ENCODE peak calls at places on chromosomes 3 and 15, in four cellular contexts. One of them, this sample, is unnamed.

GRCh38 chr3:49609314-49609713 is 55.0 kb downstream of the BSN start:
- DNase-seq in CD8-positive, alpha-beta memory T cell: no peak
- DNase-seq in OCI-LY7: no peak
- DNase-seq in suprapubic skin: no peak
- DNase-seq in this sample: no peak

GRCh38 chr3:124985358-124985757 is 50.8 kb upstream of the MUC13 start:
- DNase-seq in OCI-LY7: no peak
- DNase-seq in suprapubic skin: no peak
- DNase-seq in CD8-positive, alpha-beta memory T cell: no peak
- DNase-seq in this sample: no peak

GRCh38 chr3:138459619-138460535 is 25.5 kb downstream of the ESYT3 start:
- DNase-seq in OCI-LY7: no peak
- DNase-seq in suprapubic skin: peak
- DNase-seq in CD8-positive, alpha-beta memory T cell: no peak
- DNase-seq in this sample: no peak

GRCh38 chr3:72657666-72658065 is 190.6 kb downstream of the SHQ1 start:
- DNase-seq in CD8-positive, alpha-beta memory T cell: peak
- DNase-seq in OCI-LY7: no peak
- DNase-seq in suprapubic skin: no peak
- DNase-seq in this sample: no peak

GRCh38 chr3:56192001-56192400 is 276.3 kb downstream of the ERC2 start:
- DNase-seq in suprapubic skin: no peak
- DNase-seq in OCI-LY7: no peak
- DNase-seq in CD8-positive, alpha-beta memory T cell: no peak
- DNase-seq in this sample: no peak

GRCh38 chr15:68578960-68579935 is at the start of gene CORO2B:
- DNase-seq in CD8-positive, alpha-beta memory T cell: no peak
- DNase-seq in suprapubic skin: no peak
- DNase-seq in OCI-LY7: peak
- DNase-seq in this sample: no peak

GRCh38 chr15:99410477-99410876 is 155.3 kb upstream of the MEF2A start:
- DNase-seq in CD8-positive, alpha-beta memory T cell: no peak
- DNase-seq in suprapubic skin: no peak
- DNase-seq in OCI-LY7: no peak
- DNase-seq in this sample: no peak

GRCh38 chr15:96564546-96564945 is 234.0 kb downstream of the NR2F2 start:
- DNase-seq in CD8-positive, alpha-beta memory T cell: no peak
- DNase-seq in suprapubic skin: no peak
- DNase-seq in OCI-LY7: no peak
- DNase-seq in this sample: no peak

GRCh38 chr3:159899198-159899597 is 89.4 kb upstream of the IL12A start:
- DNase-seq in suprapubic skin: no peak
- DNase-seq in CD8-positive, alpha-beta memory T cell: no peak
- DNase-seq in OCI-LY7: no peak
- DNase-seq in this sample: no peak

GRCh38 chr3:122003596-122003995 is 18.5 kb downstream of the ILDR1 start:
- DNase-seq in suprapubic skin: no peak
- DNase-seq in CD8-positive, alpha-beta memory T cell: no peak
- DNase-seq in OCI-LY7: no peak
- DNase-seq in this sample: no peak

GRCh38 chr3:50572158-50572557 is 2.8 kb downstream of the HEMK1 start:
- DNase-seq in suprapubic skin: peak
- DNase-seq in CD8-positive, alpha-beta memory T cell: peak
- DNase-seq in OCI-LY7: peak
- DNase-seq in this sample: no peak

GRCh38 chr15:50353999-50354837 is 780 bp downstream of the GABPB1 start:
- DNase-seq in CD8-positive, alpha-beta memory T cell: peak
- DNase-seq in OCI-LY7: peak
- DNase-seq in suprapubic skin: peak
- DNase-seq in this sample: peak

GRCh38 chr3:186806173-186807055 is at the start of gene RFC4:
- DNase-seq in CD8-positive, alpha-beta memory T cell: peak
- DNase-seq in suprapubic skin: peak
- DNase-seq in OCI-LY7: peak
- DNase-seq in this sample: peak

GRCh38 chr3:58116161-58116955 is 94.4 kb downstream of the DNASE1L3 start:
- DNase-seq in OCI-LY7: peak
- DNase-seq in suprapubic skin: no peak
- DNase-seq in CD8-positive, alpha-beta memory T cell: peak
- DNase-seq in this sample: no peak

GRCh38 chr3:178129109-178129508 is 407.1 kb upstream of the KCNMB2 start:
- DNase-seq in suprapubic skin: no peak
- DNase-seq in OCI-LY7: no peak
- DNase-seq in CD8-positive, alpha-beta memory T cell: no peak
- DNase-seq in this sample: no peak

GRCh38 chr3:64340636-64341240 is 115.5 kb upstream of the PRICKLE2 start:
- DNase-seq in CD8-positive, alpha-beta memory T cell: no peak
- DNase-seq in suprapubic skin: no peak
- DNase-seq in OCI-LY7: no peak
- DNase-seq in this sample: no peak

GRCh38 chr3:13414040-13414729 is 5.9 kb downstream of the NUP210 start:
- DNase-seq in CD8-positive, alpha-beta memory T cell: peak
- DNase-seq in OCI-LY7: peak
- DNase-seq in suprapubic skin: no peak
- DNase-seq in this sample: no peak

GRCh38 chr15:77823736-77824135 is 191.0 kb upstream of the LINGO1 start:
- DNase-seq in suprapubic skin: no peak
- DNase-seq in CD8-positive, alpha-beta memory T cell: no peak
- DNase-seq in OCI-LY7: no peak
- DNase-seq in this sample: no peak

GRCh38 chr3:187183210-187183862 is 13.9 kb upstream of the RTP1 start:
- DNase-seq in suprapubic skin: no peak
- DNase-seq in OCI-LY7: no peak
- DNase-seq in CD8-positive, alpha-beta memory T cell: no peak
- DNase-seq in this sample: no peak

GRCh38 chr3:45223889-45224730 is 2.0 kb downstream of the TMEM158 start:
- DNase-seq in suprapubic skin: peak
- DNase-seq in OCI-LY7: no peak
- DNase-seq in CD8-positive, alpha-beta memory T cell: no peak
- DNase-seq in this sample: no peak

GRCh38 chr15:65870889-65871533 is 1.7 kb downstream of the RAB11A start:
- DNase-seq in suprapubic skin: no peak
- DNase-seq in OCI-LY7: peak
- DNase-seq in CD8-positive, alpha-beta memory T cell: no peak
- DNase-seq in this sample: no peak

GRCh38 chr3:18735013-18735412 is 309.9 kb upstream of the SATB1 start:
- DNase-seq in CD8-positive, alpha-beta memory T cell: no peak
- DNase-seq in suprapubic skin: no peak
- DNase-seq in OCI-LY7: no peak
- DNase-seq in this sample: no peak

GRCh38 chr15:25810631-25811077 is 52.5 kb downstream of the ATP10A start:
- DNase-seq in suprapubic skin: no peak
- DNase-seq in OCI-LY7: no peak
- DNase-seq in CD8-positive, alpha-beta memory T cell: peak
- DNase-seq in this sample: no peak

GRCh38 chr3:10723991-10724390 is 92.0 kb upstream of the SLC6A11 start:
- DNase-seq in suprapubic skin: no peak
- DNase-seq in CD8-positive, alpha-beta memory T cell: no peak
- DNase-seq in OCI-LY7: no peak
- DNase-seq in this sample: no peak

GRCh38 chr15:95799286-95800187 is 531.0 kb upstream of the NR2F2 start:
- DNase-seq in CD8-positive, alpha-beta memory T cell: no peak
- DNase-seq in suprapubic skin: no peak
- DNase-seq in OCI-LY7: no peak
- DNase-seq in this sample: no peak

GRCh38 chr3:126135056-126135397 is 45.4 kb downstream of the ALDH1L1 start:
- DNase-seq in OCI-LY7: no peak
- DNase-seq in CD8-positive, alpha-beta memory T cell: no peak
- DNase-seq in suprapubic skin: no peak
- DNase-seq in this sample: no peak

GRCh38 chr3:14829811-14830210 is 11.0 kb downstream of the FGD5 start:
- DNase-seq in OCI-LY7: no peak
- DNase-seq in suprapubic skin: no peak
- DNase-seq in CD8-positive, alpha-beta memory T cell: no peak
- DNase-seq in this sample: no peak

GRCh38 chr3:73389104-73389809 is 235.5 kb downstream of the PDZRN3 start:
- DNase-seq in suprapubic skin: no peak
- DNase-seq in OCI-LY7: no peak
- DNase-seq in CD8-positive, alpha-beta memory T cell: no peak
- DNase-seq in this sample: no peak

GRCh38 chr3:159796744-159797143 is 191.9 kb upstream of the IL12A start:
- DNase-seq in suprapubic skin: no peak
- DNase-seq in CD8-positive, alpha-beta memory T cell: no peak
- DNase-seq in OCI-LY7: no peak
- DNase-seq in this sample: no peak

GRCh38 chr3:171407746-171408145 is 52.5 kb downstream of the TNIK start:
- DNase-seq in CD8-positive, alpha-beta memory T cell: no peak
- DNase-seq in suprapubic skin: no peak
- DNase-seq in OCI-LY7: no peak
- DNase-seq in this sample: no peak

GRCh38 chr3:99659965-99660364 is 21.6 kb downstream of the COL8A1 start:
- DNase-seq in CD8-positive, alpha-beta memory T cell: no peak
- DNase-seq in OCI-LY7: no peak
- DNase-seq in suprapubic skin: no peak
- DNase-seq in this sample: no peak

GRCh38 chr15:65189102-65189740 is 4.1 kb upstream of the CLPX start:
- DNase-seq in OCI-LY7: peak
- DNase-seq in suprapubic skin: no peak
- DNase-seq in CD8-positive, alpha-beta memory T cell: no peak
- DNase-seq in this sample: no peak

GRCh38 chr15:34987182-34987488 is 952 bp downstream of the ZNF770 start:
- DNase-seq in OCI-LY7: no peak
- DNase-seq in CD8-positive, alpha-beta memory T cell: no peak
- DNase-seq in suprapubic skin: no peak
- DNase-seq in this sample: no peak

GRCh38 chr3:108124337-108125150 is 33.7 kb upstream of the CD47 start:
- DNase-seq in OCI-LY7: peak
- DNase-seq in CD8-positive, alpha-beta memory T cell: peak
- DNase-seq in suprapubic skin: no peak
- DNase-seq in this sample: no peak

GRCh38 chr3:165749241-165749640 is 88.0 kb downstream of the BCHE start:
- DNase-seq in OCI-LY7: no peak
- DNase-seq in suprapubic skin: no peak
- DNase-seq in CD8-positive, alpha-beta memory T cell: no peak
- DNase-seq in this sample: no peak

GRCh38 chr15:40063563-40064011 is 24.6 kb upstream of the SRP14 start:
- DNase-seq in suprapubic skin: no peak
- DNase-seq in OCI-LY7: no peak
- DNase-seq in CD8-positive, alpha-beta memory T cell: no peak
- DNase-seq in this sample: peak

GRCh38 chr3:98918586-98918985 is 17.1 kb upstream of the DCBLD2 start:
- DNase-seq in CD8-positive, alpha-beta memory T cell: no peak
- DNase-seq in suprapubic skin: no peak
- DNase-seq in OCI-LY7: no peak
- DNase-seq in this sample: no peak

GRCh38 chr3:184746131-184747120 is 34.6 kb upstream of the MAGEF1 start:
- DNase-seq in OCI-LY7: no peak
- DNase-seq in suprapubic skin: peak
- DNase-seq in CD8-positive, alpha-beta memory T cell: no peak
- DNase-seq in this sample: no peak

GRCh38 chr3:29695905-29696238 is 415.0 kb downstream of the RBMS3 start:
- DNase-seq in OCI-LY7: no peak
- DNase-seq in suprapubic skin: no peak
- DNase-seq in CD8-positive, alpha-beta memory T cell: no peak
- DNase-seq in this sample: no peak
- H3K27ac ChIP-seq in OCI-LY7: no peak
- H3K27ac ChIP-seq in suprapubic skin: peak
- H3K27ac ChIP-seq in CD8-positive, alpha-beta memory T cell: no peak
- H3K27ac ChIP-seq in this sample: no peak

GRCh38 chr15:75422554-75422953 is 28.9 kb downstream of the SIN3A start:
- DNase-seq in CD8-positive, alpha-beta memory T cell: no peak
- DNase-seq in OCI-LY7: no peak
- DNase-seq in suprapubic skin: no peak
- DNase-seq in this sample: no peak

GRCh38 chr15:75416584-75416983 is 34.9 kb downstream of the SIN3A start:
- DNase-seq in suprapubic skin: no peak
- DNase-seq in OCI-LY7: no peak
- DNase-seq in CD8-positive, alpha-beta memory T cell: no peak
- DNase-seq in this sample: no peak

GRCh38 chr15:75425966-75426500 is 25.5 kb downstream of the SIN3A start:
- DNase-seq in CD8-positive, alpha-beta memory T cell: no peak
- DNase-seq in OCI-LY7: no peak
- DNase-seq in suprapubic skin: no peak
- DNase-seq in this sample: no peak

DNA sequence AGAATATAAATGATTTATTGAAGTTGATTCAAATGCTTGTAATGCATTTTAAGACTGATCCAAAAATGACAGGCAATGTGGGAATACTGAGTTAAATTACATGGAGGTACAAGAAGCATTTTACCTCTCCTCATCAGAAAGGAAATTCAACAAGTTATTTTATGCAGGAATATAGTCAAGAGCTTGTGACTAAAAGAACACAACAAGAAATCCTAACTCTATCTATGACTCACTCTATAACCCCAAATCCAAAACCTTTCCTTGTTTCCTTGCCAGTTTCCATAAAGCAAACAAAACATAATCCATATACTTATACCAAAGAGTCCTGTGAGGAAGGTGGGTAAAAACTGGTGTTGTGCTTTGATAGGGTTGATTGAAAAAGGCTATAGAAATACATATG is 30.8 kb downstream of the SIN3A start:
- DNase-seq in OCI-LY7: no peak
- DNase-seq in CD8-positive, alpha-beta memory T cell: no peak
- DNase-seq in suprapubic skin: no peak
- DNase-seq in this sample: no peak
- H3K27ac ChIP-seq in OCI-LY7: no peak
- H3K27ac ChIP-seq in CD8-positive, alpha-beta memory T cell: no peak
- H3K27ac ChIP-seq in suprapubic skin: no peak
- H3K27ac ChIP-seq in this sample: no peak

GRCh38 chr15:44568338-44568737 is 31.4 kb downstream of the EIF3J start:
- DNase-seq in suprapubic skin: no peak
- DNase-seq in CD8-positive, alpha-beta memory T cell: no peak
- DNase-seq in OCI-LY7: no peak
- DNase-seq in this sample: no peak

GRCh38 chr15:44569316-44569715 is 32.4 kb downstream of the EIF3J start:
- DNase-seq in CD8-positive, alpha-beta memory T cell: no peak
- DNase-seq in suprapubic skin: no peak
- DNase-seq in OCI-LY7: no peak
- DNase-seq in this sample: no peak

GRCh38 chr15:44565387-44566169 is 28.6 kb downstream of the EIF3J start:
- DNase-seq in CD8-positive, alpha-beta memory T cell: no peak
- DNase-seq in OCI-LY7: no peak
- DNase-seq in suprapubic skin: no peak
- DNase-seq in this sample: no peak

DNA sequence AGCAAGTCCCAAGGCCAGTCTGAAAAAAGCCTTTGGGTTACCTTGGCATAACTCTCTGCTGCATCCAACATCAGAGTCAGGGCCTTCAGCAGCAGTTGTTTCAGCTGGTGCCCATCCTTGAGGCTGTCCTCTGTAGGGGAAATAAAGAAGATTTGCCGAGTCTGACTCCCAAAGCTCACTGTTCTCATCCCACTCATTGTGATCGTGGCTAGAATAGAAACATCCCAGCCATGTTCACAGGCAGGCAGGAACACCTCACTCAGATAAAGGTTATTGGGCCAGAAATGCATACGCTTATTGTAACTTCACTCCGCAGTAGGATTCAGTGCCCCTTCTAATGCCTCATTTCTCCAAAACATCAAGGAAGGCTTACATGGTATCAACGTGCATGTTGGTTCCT is 29.2 kb downstream of the EIF3J start:
- DNase-seq in OCI-LY7: no peak
- DNase-seq in CD8-positive, alpha-beta memory T cell: no peak
- DNase-seq in suprapubic skin: no peak
- DNase-seq in this sample: no peak
- H3K27ac ChIP-seq in OCI-LY7: no peak
- H3K27ac ChIP-seq in CD8-positive, alpha-beta memory T cell: no peak
- H3K27ac ChIP-seq in suprapubic skin: no peak
- H3K27ac ChIP-seq in this sample: no peak

GRCh38 chr3:66465034-66465433 is 35.8 kb downstream of the LRIG1 start:
- DNase-seq in OCI-LY7: no peak
- DNase-seq in suprapubic skin: no peak
- DNase-seq in CD8-positive, alpha-beta memory T cell: no peak
- DNase-seq in this sample: no peak
- H3K27ac ChIP-seq in OCI-LY7: no peak
- H3K27ac ChIP-seq in suprapubic skin: no peak
- H3K27ac ChIP-seq in CD8-positive, alpha-beta memory T cell: no peak
- H3K27ac ChIP-seq in this sample: no peak